ENCODE peak calls at places on chromosomes 6 and 20, in ten cellular contexts. C, D, S, G, Y, N, Q, O, M and R are unnamed samples.

GRCh38 chr20:37643400-37643799 is 50.4 kb upstream of the CTNNBL1 start:
- DNase-seq in C (no peak), O (no peak), D (no peak), Q (no peak), S (no peak), Y (no peak), N (peak; percentile 19), G (no peak), M (peak; percentile 3), R (no peak)

GRCh38 chr6:116047173-116047933 is 13.3 kb downstream of the FRK start:
- DNase-seq in O (no peak), C (no peak), Q (no peak), M (no peak), G (no peak), S (peak; percentile 69), Y (no peak), D (peak; percentile 49), N (peak; percentile 27), R (no peak)

GRCh38 chr6:108800510-108800909 is 47.7 kb upstream of the ARMC2 start:
- DNase-seq in G (no peak), Y (no peak), N (no peak), Q (no peak), M (no peak), S (no peak), D (peak; percentile 16), C (no peak), O (no peak), R (no peak)

GRCh38 chr20:36262440-36262839 is 26.2 kb downstream of the AAR2 start:
- DNase-seq in C (no peak), S (no peak), O (no peak), G (peak; percentile 17), Q (no peak), D (no peak), N (no peak), M (no peak), Y (no peak), R (no peak)

GRCh38 chr20:5835870-5836269 is 85.7 kb downstream of the SHLD1 start:
- DNase-seq in S (peak; percentile 42), C (no peak), Y (no peak), Q (no peak), O (no peak), D (peak; percentile 61), N (no peak), M (no peak), G (no peak), R (no peak)

GRCh38 chr20:48015136-48015925 is 230.1 kb upstream of the SULF2 start:
- DNase-seq in S (no peak), M (no peak), O (no peak), C (no peak), G (no peak), D (no peak), Y (no peak), Q (no peak), N (no peak), R (no peak)

GRCh38 chr20:14919473-14920157 is 582.2 kb upstream of the FLRT3 start:
- DNase-seq in D (no peak), G (no peak), N (no peak), C (no peak), Y (no peak), Q (no peak), O (no peak), S (no peak), M (no peak), R (no peak)

GRCh38 chr6:129701721-129702455 is 8.1 kb downstream of the ARHGAP18 start:
- DNase-seq in S (peak; percentile 73), N (no peak), D (peak; percentile 67), Y (no peak), C (no peak), O (no peak), G (no peak), M (peak; percentile 75), Q (no peak), R (no peak)

GRCh38 chr6:132964101-132964867 is 149.9 kb downstream of the RPS12 start:
- DNase-seq in M (no peak), S (no peak), D (no peak), O (no peak), Y (no peak), N (peak; percentile 10), C (no peak), Q (no peak), G (no peak), R (no peak)

GRCh38 chr20:41268917-41269652 is 48.4 kb downstream of the ZHX3 start:
- DNase-seq in G (no peak), N (no peak), C (no peak), O (no peak), Y (no peak), M (no peak), D (no peak), Q (no peak), S (no peak), R (no peak)

GRCh38 chr20:11777861-11778570 is 139.7 kb upstream of the BTBD3 start:
- DNase-seq in S (peak; percentile 50), D (peak; percentile 70), Y (no peak), N (no peak), Q (no peak), O (no peak), C (no peak), M (peak; percentile 78), G (no peak), R (no peak)

GRCh38 chr20:58077282-58077681 is 151.2 kb downstream of the ANKRD60 start:
- DNase-seq in M (no peak), Y (no peak), D (no peak), S (no peak), N (no peak), C (no peak), G (no peak), Q (no peak), O (no peak), R (no peak)

GRCh38 chr20:21234324-21234723 is 68.8 kb upstream of the XRN2 start:
- DNase-seq in D (no peak), Q (no peak), C (no peak), G (no peak), N (no peak), Y (no peak), M (no peak), O (no peak), S (no peak), R (no peak)

GRCh38 chr20:32906871-32907495 is 48.3 kb downstream of the EFCAB8 start:
- DNase-seq in O (no peak), D (no peak), Y (no peak), C (no peak), G (peak; percentile 20), N (no peak), M (no peak), Q (no peak), S (no peak), R (no peak)

GRCh38 chr20:34083137-34083536 is 28.9 kb downstream of the EIF2S2 start:
- DNase-seq in S (peak; percentile 20), Y (no peak), Q (no peak), M (peak; percentile 79), O (no peak), C (no peak), G (peak; percentile 89), D (peak; percentile 92), N (no peak), R (peak; percentile 84)

GRCh38 chr20:25244976-25245375 is 2.9 kb upstream of the PYGB start:
- DNase-seq in C (no peak), G (no peak), S (no peak), Y (no peak), D (no peak), N (no peak), O (no peak), M (no peak), Q (no peak), R (no peak)

GRCh38 chr6:151448623-151449022 is 3.3 kb downstream of the RMND1 start:
- DNase-seq in Q (no peak), Y (no peak), M (no peak), D (no peak), S (no peak), G (no peak), O (no peak), C (no peak), N (no peak), R (no peak)

GRCh38 chr6:161130606-161131005 is 139.0 kb downstream of the MAP3K4 start:
- DNase-seq in G (no peak), N (no peak), D (no peak), M (no peak), O (no peak), C (no peak), Q (no peak), S (no peak), Y (no peak), R (peak; percentile 61)

GRCh38 chr20:3199976-3200755 is 4.3 kb downstream of the DDRGK1 start:
- DNase-seq in M (no peak), D (no peak), N (no peak), G (peak; percentile 24), Q (no peak), C (no peak), S (no peak), Y (no peak), O (no peak), R (peak; percentile 64)

GRCh38 chr20:62217913-62218773 is 1.9 kb downstream of the HRH3 start:
- DNase-seq in S (no peak), C (no peak), D (no peak), Y (no peak), Q (no peak), G (no peak), N (no peak), M (no peak), O (no peak), R (no peak)